ENCODE peak calls at places on chromosomes 6 and 20, in seven cellular contexts. One of them, this sample, is unnamed.

GRCh38 chr6:155315516-155315871 is 1.2 kb upstream of the TFB1M start:
- DNase-seq in stimulated activated CD8-positive, alpha-beta memory T cell treated with anti-CD3 and anti-CD28 coated beads, Interleukin-15, amount 100 ng/mL, for 48 hours: no peak
- DNase-seq in amygdala: no peak
- DNase-seq in GM04504: no peak
- DNase-seq in WERI-Rb-1: no peak
- DNase-seq in CD14-positive monocyte: no peak
- DNase-seq in activated CD8-positive, alpha-beta memory T cell treated with anti-CD3 and anti-CD28 coated beads, Interleukin-2, amount 10 ng/mL, durations not matched to agents 7 days and 5 days: no peak
- DNase-seq in this sample: no peak

GRCh38 chr6:155186052-155186658 is 77.7 kb upstream of the CLDN20 start:
- DNase-seq in stimulated activated CD8-positive, alpha-beta memory T cell treated with anti-CD3 and anti-CD28 coated beads, Interleukin-15, amount 100 ng/mL, for 48 hours: peak; percentile 52
- DNase-seq in amygdala: no peak
- DNase-seq in GM04504: no peak
- DNase-seq in WERI-Rb-1: no peak
- DNase-seq in CD14-positive monocyte: no peak
- DNase-seq in activated CD8-positive, alpha-beta memory T cell treated with anti-CD3 and anti-CD28 coated beads, Interleukin-2, amount 10 ng/mL, durations not matched to agents 7 days and 5 days: peak; percentile 69
- DNase-seq in this sample: no peak

GRCh38 chr20:35263609-35264223 is 14.2 kb downstream of the MMP24OS start:
- DNase-seq in stimulated activated CD8-positive, alpha-beta memory T cell treated with anti-CD3 and anti-CD28 coated beads, Interleukin-15, amount 100 ng/mL, for 48 hours: no peak
- DNase-seq in amygdala: no peak
- DNase-seq in GM04504: no peak
- DNase-seq in WERI-Rb-1: no peak
- DNase-seq in CD14-positive monocyte: no peak
- DNase-seq in activated CD8-positive, alpha-beta memory T cell treated with anti-CD3 and anti-CD28 coated beads, Interleukin-2, amount 10 ng/mL, durations not matched to agents 7 days and 5 days: no peak
- DNase-seq in this sample: no peak

GRCh38 chr6:112466378-112467151 is 119.4 kb downstream of the RFPL4B start:
- DNase-seq in stimulated activated CD8-positive, alpha-beta memory T cell treated with anti-CD3 and anti-CD28 coated beads, Interleukin-15, amount 100 ng/mL, for 48 hours: no peak
- DNase-seq in amygdala: no peak
- DNase-seq in GM04504: peak; percentile 35
- DNase-seq in WERI-Rb-1: no peak
- DNase-seq in CD14-positive monocyte: no peak
- DNase-seq in activated CD8-positive, alpha-beta memory T cell treated with anti-CD3 and anti-CD28 coated beads, Interleukin-2, amount 10 ng/mL, durations not matched to agents 7 days and 5 days: no peak
- DNase-seq in this sample: no peak

GRCh38 chr6:2127484-2127911 is 117.9 kb downstream of the GMDS start:
- DNase-seq in stimulated activated CD8-positive, alpha-beta memory T cell treated with anti-CD3 and anti-CD28 coated beads, Interleukin-15, amount 100 ng/mL, for 48 hours: peak; percentile 65
- DNase-seq in amygdala: no peak
- DNase-seq in GM04504: no peak
- DNase-seq in WERI-Rb-1: no peak
- DNase-seq in CD14-positive monocyte: no peak
- DNase-seq in activated CD8-positive, alpha-beta memory T cell treated with anti-CD3 and anti-CD28 coated beads, Interleukin-2, amount 10 ng/mL, durations not matched to agents 7 days and 5 days: peak; percentile 60
- DNase-seq in this sample: no peak

GRCh38 chr20:22346716-22347115 is 237.7 kb downstream of the FOXA2 start:
- DNase-seq in stimulated activated CD8-positive, alpha-beta memory T cell treated with anti-CD3 and anti-CD28 coated beads, Interleukin-15, amount 100 ng/mL, for 48 hours: no peak
- DNase-seq in amygdala: no peak
- DNase-seq in GM04504: no peak
- DNase-seq in WERI-Rb-1: no peak
- DNase-seq in CD14-positive monocyte: no peak
- DNase-seq in activated CD8-positive, alpha-beta memory T cell treated with anti-CD3 and anti-CD28 coated beads, Interleukin-2, amount 10 ng/mL, durations not matched to agents 7 days and 5 days: no peak
- DNase-seq in this sample: peak; percentile 6

GRCh38 chr20:62941792-62942191 is 3.8 kb downstream of the GID8 start:
- DNase-seq in stimulated activated CD8-positive, alpha-beta memory T cell treated with anti-CD3 and anti-CD28 coated beads, Interleukin-15, amount 100 ng/mL, for 48 hours: no peak
- DNase-seq in amygdala: no peak
- DNase-seq in GM04504: no peak
- DNase-seq in WERI-Rb-1: no peak
- DNase-seq in CD14-positive monocyte: no peak
- DNase-seq in activated CD8-positive, alpha-beta memory T cell treated with anti-CD3 and anti-CD28 coated beads, Interleukin-2, amount 10 ng/mL, durations not matched to agents 7 days and 5 days: no peak
- DNase-seq in this sample: no peak

GRCh38 chr6:153563001-153563400 is 431.9 kb upstream of the RGS17 start:
- DNase-seq in stimulated activated CD8-positive, alpha-beta memory T cell treated with anti-CD3 and anti-CD28 coated beads, Interleukin-15, amount 100 ng/mL, for 48 hours: no peak
- DNase-seq in amygdala: no peak
- DNase-seq in GM04504: no peak
- DNase-seq in WERI-Rb-1: no peak
- DNase-seq in CD14-positive monocyte: no peak
- DNase-seq in activated CD8-positive, alpha-beta memory T cell treated with anti-CD3 and anti-CD28 coated beads, Interleukin-2, amount 10 ng/mL, durations not matched to agents 7 days and 5 days: no peak
- DNase-seq in this sample: no peak

GRCh38 chr20:2816583-2817340 is 598 bp downstream of the TMEM239 start:
- DNase-seq in stimulated activated CD8-positive, alpha-beta memory T cell treated with anti-CD3 and anti-CD28 coated beads, Interleukin-15, amount 100 ng/mL, for 48 hours: no peak
- DNase-seq in amygdala: no peak
- DNase-seq in GM04504: no peak
- DNase-seq in WERI-Rb-1: no peak
- DNase-seq in CD14-positive monocyte: no peak
- DNase-seq in activated CD8-positive, alpha-beta memory T cell treated with anti-CD3 and anti-CD28 coated beads, Interleukin-2, amount 10 ng/mL, durations not matched to agents 7 days and 5 days: peak; percentile 43
- DNase-seq in this sample: no peak

GRCh38 chr6:121748376-121748775 is 312.9 kb downstream of the GJA1 start:
- DNase-seq in stimulated activated CD8-positive, alpha-beta memory T cell treated with anti-CD3 and anti-CD28 coated beads, Interleukin-15, amount 100 ng/mL, for 48 hours: no peak
- DNase-seq in amygdala: no peak
- DNase-seq in GM04504: peak; percentile 56
- DNase-seq in WERI-Rb-1: no peak
- DNase-seq in CD14-positive monocyte: no peak
- DNase-seq in activated CD8-positive, alpha-beta memory T cell treated with anti-CD3 and anti-CD28 coated beads, Interleukin-2, amount 10 ng/mL, durations not matched to agents 7 days and 5 days: no peak
- DNase-seq in this sample: no peak

GRCh38 chr6:16725145-16725864 is 36.0 kb downstream of the ATXN1 start:
- DNase-seq in stimulated activated CD8-positive, alpha-beta memory T cell treated with anti-CD3 and anti-CD28 coated beads, Interleukin-15, amount 100 ng/mL, for 48 hours: no peak
- DNase-seq in amygdala: no peak
- DNase-seq in GM04504: peak; percentile 72
- DNase-seq in WERI-Rb-1: no peak
- DNase-seq in CD14-positive monocyte: no peak
- DNase-seq in activated CD8-positive, alpha-beta memory T cell treated with anti-CD3 and anti-CD28 coated beads, Interleukin-2, amount 10 ng/mL, durations not matched to agents 7 days and 5 days: no peak
- DNase-seq in this sample: no peak

GRCh38 chr6:14606353-14606752 is 488.8 kb downstream of the CD83 start:
- DNase-seq in stimulated activated CD8-positive, alpha-beta memory T cell treated with anti-CD3 and anti-CD28 coated beads, Interleukin-15, amount 100 ng/mL, for 48 hours: no peak
- DNase-seq in amygdala: no peak
- DNase-seq in GM04504: no peak
- DNase-seq in WERI-Rb-1: no peak
- DNase-seq in CD14-positive monocyte: no peak
- DNase-seq in activated CD8-positive, alpha-beta memory T cell treated with anti-CD3 and anti-CD28 coated beads, Interleukin-2, amount 10 ng/mL, durations not matched to agents 7 days and 5 days: no peak
- DNase-seq in this sample: no peak

GRCh38 chr20:63122626-63123025 is 93.3 kb downstream of the YTHDF1 start:
- DNase-seq in stimulated activated CD8-positive, alpha-beta memory T cell treated with anti-CD3 and anti-CD28 coated beads, Interleukin-15, amount 100 ng/mL, for 48 hours: no peak
- DNase-seq in amygdala: no peak
- DNase-seq in GM04504: no peak
- DNase-seq in WERI-Rb-1: peak; percentile 0
- DNase-seq in CD14-positive monocyte: peak; percentile 17
- DNase-seq in activated CD8-positive, alpha-beta memory T cell treated with anti-CD3 and anti-CD28 coated beads, Interleukin-2, amount 10 ng/mL, durations not matched to agents 7 days and 5 days: no peak
- DNase-seq in this sample: no peak

GRCh38 chr6:160507420-160507819 is 156.7 kb downstream of the LPA start:
- DNase-seq in stimulated activated CD8-positive, alpha-beta memory T cell treated with anti-CD3 and anti-CD28 coated beads, Interleukin-15, amount 100 ng/mL, for 48 hours: no peak
- DNase-seq in amygdala: no peak
- DNase-seq in GM04504: no peak
- DNase-seq in WERI-Rb-1: no peak
- DNase-seq in CD14-positive monocyte: no peak
- DNase-seq in activated CD8-positive, alpha-beta memory T cell treated with anti-CD3 and anti-CD28 coated beads, Interleukin-2, amount 10 ng/mL, durations not matched to agents 7 days and 5 days: no peak
- DNase-seq in this sample: no peak

GRCh38 chr6:46296586-46296985 is 125.8 kb upstream of the ENPP5 start:
- DNase-seq in stimulated activated CD8-positive, alpha-beta memory T cell treated with anti-CD3 and anti-CD28 coated beads, Interleukin-15, amount 100 ng/mL, for 48 hours: no peak
- DNase-seq in amygdala: no peak
- DNase-seq in GM04504: no peak
- DNase-seq in WERI-Rb-1: no peak
- DNase-seq in CD14-positive monocyte: no peak
- DNase-seq in activated CD8-positive, alpha-beta memory T cell treated with anti-CD3 and anti-CD28 coated beads, Interleukin-2, amount 10 ng/mL, durations not matched to agents 7 days and 5 days: no peak
- DNase-seq in this sample: no peak

GRCh38 chr6:105389543-105389942 is 13.3 kb downstream of the PREP start:
- DNase-seq in stimulated activated CD8-positive, alpha-beta memory T cell treated with anti-CD3 and anti-CD28 coated beads, Interleukin-15, amount 100 ng/mL, for 48 hours: no peak
- DNase-seq in amygdala: no peak
- DNase-seq in GM04504: no peak
- DNase-seq in WERI-Rb-1: no peak
- DNase-seq in CD14-positive monocyte: no peak
- DNase-seq in activated CD8-positive, alpha-beta memory T cell treated with anti-CD3 and anti-CD28 coated beads, Interleukin-2, amount 10 ng/mL, durations not matched to agents 7 days and 5 days: no peak
- DNase-seq in this sample: no peak

GRCh38 chr6:148110925-148111324 is 231.7 kb upstream of the SASH1 start:
- DNase-seq in stimulated activated CD8-positive, alpha-beta memory T cell treated with anti-CD3 and anti-CD28 coated beads, Interleukin-15, amount 100 ng/mL, for 48 hours: no peak
- DNase-seq in amygdala: no peak
- DNase-seq in GM04504: no peak
- DNase-seq in WERI-Rb-1: no peak
- DNase-seq in CD14-positive monocyte: no peak
- DNase-seq in activated CD8-positive, alpha-beta memory T cell treated with anti-CD3 and anti-CD28 coated beads, Interleukin-2, amount 10 ng/mL, durations not matched to agents 7 days and 5 days: no peak
- DNase-seq in this sample: no peak

GRCh38 chr20:24778585-24779031 is 170.5 kb upstream of the CST7 start:
- DNase-seq in stimulated activated CD8-positive, alpha-beta memory T cell treated with anti-CD3 and anti-CD28 coated beads, Interleukin-15, amount 100 ng/mL, for 48 hours: no peak
- DNase-seq in amygdala: no peak
- DNase-seq in GM04504: no peak
- DNase-seq in WERI-Rb-1: no peak
- DNase-seq in CD14-positive monocyte: peak; percentile 30
- DNase-seq in activated CD8-positive, alpha-beta memory T cell treated with anti-CD3 and anti-CD28 coated beads, Interleukin-2, amount 10 ng/mL, durations not matched to agents 7 days and 5 days: no peak
- DNase-seq in this sample: no peak

GRCh38 chr20:32326507-32326851 is 31.7 kb upstream of the ASXL1 start:
- DNase-seq in stimulated activated CD8-positive, alpha-beta memory T cell treated with anti-CD3 and anti-CD28 coated beads, Interleukin-15, amount 100 ng/mL, for 48 hours: no peak
- DNase-seq in amygdala: no peak
- DNase-seq in GM04504: no peak
- DNase-seq in WERI-Rb-1: no peak
- DNase-seq in CD14-positive monocyte: no peak
- DNase-seq in activated CD8-positive, alpha-beta memory T cell treated with anti-CD3 and anti-CD28 coated beads, Interleukin-2, amount 10 ng/mL, durations not matched to agents 7 days and 5 days: no peak
- DNase-seq in this sample: no peak

GRCh38 chr6:356828-357251 is 34.7 kb upstream of the IRF4 start:
- DNase-seq in stimulated activated CD8-positive, alpha-beta memory T cell treated with anti-CD3 and anti-CD28 coated beads, Interleukin-15, amount 100 ng/mL, for 48 hours: peak; percentile 36
- DNase-seq in amygdala: no peak
- DNase-seq in GM04504: no peak
- DNase-seq in WERI-Rb-1: no peak
- DNase-seq in CD14-positive monocyte: no peak
- DNase-seq in activated CD8-positive, alpha-beta memory T cell treated with anti-CD3 and anti-CD28 coated beads, Interleukin-2, amount 10 ng/mL, durations not matched to agents 7 days and 5 days: no peak
- DNase-seq in this sample: no peak

GRCh38 chr20:43963872-43964791 is 49.5 kb downstream of the TOX2 start:
- DNase-seq in stimulated activated CD8-positive, alpha-beta memory T cell treated with anti-CD3 and anti-CD28 coated beads, Interleukin-15, amount 100 ng/mL, for 48 hours: no peak
- DNase-seq in amygdala: no peak
- DNase-seq in GM04504: peak; percentile 59
- DNase-seq in WERI-Rb-1: no peak
- DNase-seq in CD14-positive monocyte: peak; percentile 66
- DNase-seq in activated CD8-positive, alpha-beta memory T cell treated with anti-CD3 and anti-CD28 coated beads, Interleukin-2, amount 10 ng/mL, durations not matched to agents 7 days and 5 days: no peak
- DNase-seq in this sample: no peak

GRCh38 chr20:58702859-58703648 is 10.5 kb downstream of the NPEPL1 start:
- DNase-seq in stimulated activated CD8-positive, alpha-beta memory T cell treated with anti-CD3 and anti-CD28 coated beads, Interleukin-15, amount 100 ng/mL, for 48 hours: no peak
- DNase-seq in amygdala: no peak
- DNase-seq in GM04504: no peak
- DNase-seq in WERI-Rb-1: no peak
- DNase-seq in CD14-positive monocyte: no peak
- DNase-seq in activated CD8-positive, alpha-beta memory T cell treated with anti-CD3 and anti-CD28 coated beads, Interleukin-2, amount 10 ng/mL, durations not matched to agents 7 days and 5 days: peak; percentile 39
- DNase-seq in this sample: no peak

GRCh38 chr20:36093025-36093803 is 61.3 kb upstream of the EPB41L1 start:
- DNase-seq in stimulated activated CD8-positive, alpha-beta memory T cell treated with anti-CD3 and anti-CD28 coated beads, Interleukin-15, amount 100 ng/mL, for 48 hours: no peak
- DNase-seq in amygdala: no peak
- DNase-seq in GM04504: no peak
- DNase-seq in WERI-Rb-1: peak; percentile 35
- DNase-seq in CD14-positive monocyte: no peak
- DNase-seq in activated CD8-positive, alpha-beta memory T cell treated with anti-CD3 and anti-CD28 coated beads, Interleukin-2, amount 10 ng/mL, durations not matched to agents 7 days and 5 days: peak; percentile 51
- DNase-seq in this sample: no peak

GRCh38 chr6:138400326-138400725 is 3.7 kb upstream of the HEBP2 start:
- DNase-seq in stimulated activated CD8-positive, alpha-beta memory T cell treated with anti-CD3 and anti-CD28 coated beads, Interleukin-15, amount 100 ng/mL, for 48 hours: no peak
- DNase-seq in amygdala: no peak
- DNase-seq in GM04504: no peak
- DNase-seq in WERI-Rb-1: no peak
- DNase-seq in CD14-positive monocyte: no peak
- DNase-seq in activated CD8-positive, alpha-beta memory T cell treated with anti-CD3 and anti-CD28 coated beads, Interleukin-2, amount 10 ng/mL, durations not matched to agents 7 days and 5 days: no peak
- DNase-seq in this sample: no peak

This sample was measured in SIG-M5.